ENCODE peak calls at places on chromosomes 13 and 19, in ten cellular contexts. One of them, this sample, is unnamed.

GRCh38 chr19:31500540-31500830 is 151.2 kb upstream of the TSHZ3 start:
- DNase-seq in skeletal muscle cell: no peak
- DNase-seq in H54: no peak
- DNase-seq in GDM1: no peak
- DNase-seq in stimulated activated CD4-positive, alpha-beta T cell treated with anti-CD3 and anti-CD28 coated beads, Interleukin-15, amount 100 ng/mL, for 24 hours: no peak
- DNase-seq in head of caudate nucleus: no peak
- DNase-seq in fibroblast of the aortic adventitia: no peak
- DNase-seq in body of pancreas: no peak
- DNase-seq in stimulated activated CD8-positive, alpha-beta memory T cell treated with anti-CD3 and anti-CD28 coated beads, Interleukin-7, amount 100 ng/mL, for 24 hours: no peak
- DNase-seq in kidney epithelial cell: no peak
- DNase-seq in this sample: no peak

GRCh38 chr19:3136684-3137055 is 837 bp downstream of the GNA15 start:
- DNase-seq in skeletal muscle cell: no peak
- DNase-seq in H54: no peak
- DNase-seq in GDM1: no peak
- DNase-seq in stimulated activated CD4-positive, alpha-beta T cell treated with anti-CD3 and anti-CD28 coated beads, Interleukin-15, amount 100 ng/mL, for 24 hours: no peak
- DNase-seq in head of caudate nucleus: no peak
- DNase-seq in fibroblast of the aortic adventitia: no peak
- DNase-seq in body of pancreas: no peak
- DNase-seq in stimulated activated CD8-positive, alpha-beta memory T cell treated with anti-CD3 and anti-CD28 coated beads, Interleukin-7, amount 100 ng/mL, for 24 hours: no peak
- DNase-seq in kidney epithelial cell: no peak
- DNase-seq in this sample: no peak

GRCh38 chr13:41311607-41312500 is 787 bp downstream of the NAA16 start:
- DNase-seq in skeletal muscle cell: no peak
- DNase-seq in H54: no peak
- DNase-seq in GDM1: no peak
- DNase-seq in stimulated activated CD4-positive, alpha-beta T cell treated with anti-CD3 and anti-CD28 coated beads, Interleukin-15, amount 100 ng/mL, for 24 hours: peak
- DNase-seq in head of caudate nucleus: peak
- DNase-seq in fibroblast of the aortic adventitia: peak
- DNase-seq in body of pancreas: peak
- DNase-seq in stimulated activated CD8-positive, alpha-beta memory T cell treated with anti-CD3 and anti-CD28 coated beads, Interleukin-7, amount 100 ng/mL, for 24 hours: peak
- DNase-seq in kidney epithelial cell: no peak
- DNase-seq in this sample: peak

GRCh38 chr13:52848455-52849190 is at the start of gene PCDH8:
- DNase-seq in skeletal muscle cell: no peak
- DNase-seq in H54: no peak
- DNase-seq in GDM1: no peak
- DNase-seq in stimulated activated CD4-positive, alpha-beta T cell treated with anti-CD3 and anti-CD28 coated beads, Interleukin-15, amount 100 ng/mL, for 24 hours: peak
- DNase-seq in head of caudate nucleus: peak
- DNase-seq in fibroblast of the aortic adventitia: no peak
- DNase-seq in body of pancreas: peak
- DNase-seq in stimulated activated CD8-positive, alpha-beta memory T cell treated with anti-CD3 and anti-CD28 coated beads, Interleukin-7, amount 100 ng/mL, for 24 hours: no peak
- DNase-seq in kidney epithelial cell: no peak
- DNase-seq in this sample: peak

GRCh38 chr13:111027481-111028439 is 87.3 kb upstream of the ARHGEF7 start:
- DNase-seq in skeletal muscle cell: no peak
- DNase-seq in H54: no peak
- DNase-seq in GDM1: no peak
- DNase-seq in stimulated activated CD4-positive, alpha-beta T cell treated with anti-CD3 and anti-CD28 coated beads, Interleukin-15, amount 100 ng/mL, for 24 hours: peak
- DNase-seq in head of caudate nucleus: no peak
- DNase-seq in fibroblast of the aortic adventitia: no peak
- DNase-seq in body of pancreas: no peak
- DNase-seq in stimulated activated CD8-positive, alpha-beta memory T cell treated with anti-CD3 and anti-CD28 coated beads, Interleukin-7, amount 100 ng/mL, for 24 hours: no peak
- DNase-seq in kidney epithelial cell: no peak
- DNase-seq in this sample: no peak

GRCh38 chr13:114026128-114026880 is 52.4 kb upstream of the C13orf46 start:
- DNase-seq in skeletal muscle cell: no peak
- DNase-seq in H54: no peak
- DNase-seq in GDM1: no peak
- DNase-seq in stimulated activated CD4-positive, alpha-beta T cell treated with anti-CD3 and anti-CD28 coated beads, Interleukin-15, amount 100 ng/mL, for 24 hours: no peak
- DNase-seq in head of caudate nucleus: no peak
- DNase-seq in fibroblast of the aortic adventitia: no peak
- DNase-seq in body of pancreas: no peak
- DNase-seq in stimulated activated CD8-positive, alpha-beta memory T cell treated with anti-CD3 and anti-CD28 coated beads, Interleukin-7, amount 100 ng/mL, for 24 hours: no peak
- DNase-seq in kidney epithelial cell: no peak
- DNase-seq in this sample: no peak

GRCh38 chr13:109162248-109163051 is 533.0 kb downstream of the MYO16 start:
- DNase-seq in skeletal muscle cell: no peak
- DNase-seq in H54: no peak
- DNase-seq in GDM1: peak
- DNase-seq in stimulated activated CD4-positive, alpha-beta T cell treated with anti-CD3 and anti-CD28 coated beads, Interleukin-15, amount 100 ng/mL, for 24 hours: peak
- DNase-seq in head of caudate nucleus: no peak
- DNase-seq in fibroblast of the aortic adventitia: no peak
- DNase-seq in body of pancreas: peak
- DNase-seq in stimulated activated CD8-positive, alpha-beta memory T cell treated with anti-CD3 and anti-CD28 coated beads, Interleukin-7, amount 100 ng/mL, for 24 hours: no peak
- DNase-seq in kidney epithelial cell: no peak
- DNase-seq in this sample: no peak

GRCh38 chr13:49357694-49358093 is 86.2 kb downstream of the CAB39L start:
- DNase-seq in skeletal muscle cell: peak
- DNase-seq in H54: no peak
- DNase-seq in GDM1: no peak
- DNase-seq in stimulated activated CD4-positive, alpha-beta T cell treated with anti-CD3 and anti-CD28 coated beads, Interleukin-15, amount 100 ng/mL, for 24 hours: no peak
- DNase-seq in head of caudate nucleus: no peak
- DNase-seq in fibroblast of the aortic adventitia: peak
- DNase-seq in body of pancreas: no peak
- DNase-seq in stimulated activated CD8-positive, alpha-beta memory T cell treated with anti-CD3 and anti-CD28 coated beads, Interleukin-7, amount 100 ng/mL, for 24 hours: no peak
- DNase-seq in kidney epithelial cell: no peak
- DNase-seq in this sample: no peak

GRCh38 chr13:33379597-33379996 is 94.0 kb upstream of the STARD13 start:
- DNase-seq in skeletal muscle cell: no peak
- DNase-seq in H54: no peak
- DNase-seq in GDM1: no peak
- DNase-seq in stimulated activated CD4-positive, alpha-beta T cell treated with anti-CD3 and anti-CD28 coated beads, Interleukin-15, amount 100 ng/mL, for 24 hours: no peak
- DNase-seq in head of caudate nucleus: no peak
- DNase-seq in fibroblast of the aortic adventitia: peak
- DNase-seq in body of pancreas: peak
- DNase-seq in stimulated activated CD8-positive, alpha-beta memory T cell treated with anti-CD3 and anti-CD28 coated beads, Interleukin-7, amount 100 ng/mL, for 24 hours: no peak
- DNase-seq in kidney epithelial cell: no peak
- DNase-seq in this sample: no peak

GRCh38 chr13:25677956-25678355 is 306.2 kb downstream of the ATP8A2 start:
- DNase-seq in skeletal muscle cell: no peak
- DNase-seq in H54: no peak
- DNase-seq in GDM1: no peak
- DNase-seq in stimulated activated CD4-positive, alpha-beta T cell treated with anti-CD3 and anti-CD28 coated beads, Interleukin-15, amount 100 ng/mL, for 24 hours: no peak
- DNase-seq in head of caudate nucleus: no peak
- DNase-seq in fibroblast of the aortic adventitia: no peak
- DNase-seq in body of pancreas: no peak
- DNase-seq in stimulated activated CD8-positive, alpha-beta memory T cell treated with anti-CD3 and anti-CD28 coated beads, Interleukin-7, amount 100 ng/mL, for 24 hours: no peak
- DNase-seq in kidney epithelial cell: no peak
- DNase-seq in this sample: no peak

GRCh38 chr13:110424596-110425443 is 117.7 kb downstream of the COL4A2 start:
- DNase-seq in skeletal muscle cell: no peak
- DNase-seq in H54: no peak
- DNase-seq in GDM1: no peak
- DNase-seq in stimulated activated CD4-positive, alpha-beta T cell treated with anti-CD3 and anti-CD28 coated beads, Interleukin-15, amount 100 ng/mL, for 24 hours: no peak
- DNase-seq in head of caudate nucleus: no peak
- DNase-seq in fibroblast of the aortic adventitia: no peak
- DNase-seq in body of pancreas: no peak
- DNase-seq in stimulated activated CD8-positive, alpha-beta memory T cell treated with anti-CD3 and anti-CD28 coated beads, Interleukin-7, amount 100 ng/mL, for 24 hours: no peak
- DNase-seq in kidney epithelial cell: no peak
- DNase-seq in this sample: no peak

GRCh38 chr19:14006085-14006765 is at the start of gene RFX1:
- DNase-seq in skeletal muscle cell: peak
- DNase-seq in H54: peak
- DNase-seq in GDM1: peak
- DNase-seq in stimulated activated CD4-positive, alpha-beta T cell treated with anti-CD3 and anti-CD28 coated beads, Interleukin-15, amount 100 ng/mL, for 24 hours: peak
- DNase-seq in head of caudate nucleus: peak
- DNase-seq in fibroblast of the aortic adventitia: peak
- DNase-seq in body of pancreas: peak
- DNase-seq in stimulated activated CD8-positive, alpha-beta memory T cell treated with anti-CD3 and anti-CD28 coated beads, Interleukin-7, amount 100 ng/mL, for 24 hours: peak
- DNase-seq in kidney epithelial cell: peak
- DNase-seq in this sample: peak

GRCh38 chr13:92390217-92390616 is 836.4 kb upstream of the GPC6 start:
- DNase-seq in skeletal muscle cell: no peak
- DNase-seq in H54: no peak
- DNase-seq in GDM1: no peak
- DNase-seq in stimulated activated CD4-positive, alpha-beta T cell treated with anti-CD3 and anti-CD28 coated beads, Interleukin-15, amount 100 ng/mL, for 24 hours: no peak
- DNase-seq in head of caudate nucleus: no peak
- DNase-seq in fibroblast of the aortic adventitia: no peak
- DNase-seq in body of pancreas: no peak
- DNase-seq in stimulated activated CD8-positive, alpha-beta memory T cell treated with anti-CD3 and anti-CD28 coated beads, Interleukin-7, amount 100 ng/mL, for 24 hours: no peak
- DNase-seq in kidney epithelial cell: peak
- DNase-seq in this sample: no peak

This sample was measured in substantia nigra.